ENCODE peak calls at places on chromosome 14, in six cellular contexts. D is WTC11; M is Caki2; B is endothelial cell; T is CD8-positive, alpha-beta T cell; W is dermis blood vessel endothelial cell. H is an unnamed sample.

GRCh38 chr14:103597623-103598372 is 31.2 kb upstream of the KLC1 start:
- DNase-seq in M (peak), T (no peak), B (no peak), D (no peak), W (peak), H (peak)

GRCh38 chr14:52923902-52924575 is 26.8 kb downstream of the FERMT2 start:
- DNase-seq in T (no peak), M (peak), B (no peak), W (no peak), D (no peak), H (peak)

GRCh38 chr14:64507376-64508156 is 3.0 kb downstream of the ZBTB1 start:
- DNase-seq in W (peak), T (no peak), M (peak), D (no peak), B (no peak), H (peak)

GRCh38 chr14:38973083-38973700 is 129.8 kb downstream of the SEC23A start:
- DNase-seq in W (no peak), B (no peak), T (no peak), D (no peak), M (no peak), H (no peak)

GRCh38 chr14:73786942-73787759 is 64.5 kb upstream of the PTGR2 start:
- DNase-seq in D (peak), B (peak), W (peak), M (peak), T (peak), H (peak)

GRCh38 chr14:33062881-33063280 is 124.2 kb downstream of the NPAS3 start:
- DNase-seq in W (no peak), D (no peak), M (no peak), B (no peak), T (no peak), H (no peak)

GRCh38 chr14:68247281-68247680 is 427.7 kb downstream of the RAD51B start:
- DNase-seq in T (no peak), W (peak), B (no peak), M (no peak), D (no peak), H (no peak)

GRCh38 chr14:67857778-67858350 is 38.3 kb downstream of the RAD51B start:
- DNase-seq in T (no peak), D (peak), W (no peak), M (no peak), B (no peak), H (no peak)

GRCh38 chr14:91614187-91614586 is 104.1 kb upstream of the PPP4R3A start:
- DNase-seq in W (no peak), D (no peak), B (no peak), M (peak), T (no peak), H (no peak)

GRCh38 chr14:47674148-47674545 is 1.3 kb downstream of the MDGA2 start:
- DNase-seq in D (peak), T (no peak), M (peak), B (peak), W (no peak), H (no peak)

GRCh38 chr14:99261916-99262787 is 9.8 kb downstream of the BCL11B start:
- DNase-seq in M (no peak), T (no peak), D (no peak), W (no peak), B (no peak), H (no peak)

GRCh38 chr14:34913619-34914018 is 38.5 kb upstream of the BAZ1A start:
- DNase-seq in M (no peak), D (no peak), T (no peak), W (no peak), B (no peak), H (no peak)

GRCh38 chr14:38554046-38554445 is 298.2 kb upstream of the CLEC14A start:
- DNase-seq in M (no peak), W (peak), T (no peak), D (no peak), B (no peak), H (no peak)

GRCh38 chr14:22650960-22651521 is 6.9 kb upstream of the OR6J1 start:
- DNase-seq in B (no peak), M (peak), D (no peak), W (no peak), T (no peak), H (peak)

GRCh38 chr14:61544448-61545202 is 150.7 kb upstream of the HIF1A start:
- DNase-seq in M (no peak), T (no peak), D (no peak), W (no peak), B (no peak), H (no peak)

GRCh38 chr14:52926994-52927393 is 23.9 kb downstream of the FERMT2 start:
- DNase-seq in T (no peak), D (no peak), M (no peak), B (no peak), W (no peak), H (peak)

GRCh38 chr14:88790501-88791251 is 2.1 kb downstream of the EML5 start:
- DNase-seq in W (no peak), D (no peak), T (no peak), M (peak), B (no peak), H (no peak)

GRCh38 chr14:77201696-77202095 is 20.1 kb downstream of the TMEM63C start:
- DNase-seq in T (no peak), M (no peak), W (no peak), D (no peak), B (no peak), H (no peak)

GRCh38 chr14:77301103-77301502 is 19.6 kb downstream of the POMT2 start:
- DNase-seq in T (peak), B (peak), M (peak), D (peak), W (peak), H (peak)

GRCh38 chr14:65333926-65334687 is 78.4 kb upstream of the FUT8 start:
- DNase-seq in T (no peak), B (no peak), M (no peak), W (no peak), D (peak), H (no peak)

GRCh38 chr14:52888839-52889838 is 61.7 kb downstream of the FERMT2 start:
- DNase-seq in M (no peak), D (no peak), B (no peak), T (no peak), W (no peak), H (no peak)